ENCODE peak calls at places on chromosomes 6 and 20, in eight cellular contexts. E is CD8-positive, alpha-beta memory T cell; V is HT-29; C is CD8-positive, alpha-beta T cell; K is HuH-7.5; P is cardiac fibroblast; Z is HFF-Myc; T is ELF-1. W is an unnamed sample.

GRCh38 chr20:22684763-22685443 is 100.5 kb upstream of the FOXA2 start:
- DNase-seq in E (no peak), V (no peak), C (no peak), K (no peak), P (peak), Z (no peak), T (peak), W (no peak)

GRCh38 chr20:4026093-4026601 is 10.8 kb upstream of the RNF24 start:
- DNase-seq in E (no peak), V (peak), C (no peak), K (peak), P (peak), Z (peak), T (peak), W (peak)

GRCh38 chr20:50224052-50224451 is 33.4 kb downstream of the CEBPB start:
- DNase-seq in E (no peak), V (no peak), C (no peak), K (no peak), P (no peak), Z (no peak), T (no peak), W (no peak)

GRCh38 chr6:131858765-131859490 is 51.1 kb downstream of the ENPP1 start:
- DNase-seq in E (no peak), V (no peak), C (no peak), K (no peak), P (peak), Z (peak), T (no peak), W (no peak)

GRCh38 chr20:47691632-47692031 is 93.6 kb downstream of the SULF2 start:
- DNase-seq in E (no peak), V (no peak), C (no peak), K (no peak), P (peak), Z (no peak), T (no peak), W (no peak)

GRCh38 chr6:15062311-15063252 is 183.3 kb upstream of the JARID2 start:
- DNase-seq in E (no peak), V (no peak), C (no peak), K (no peak), P (peak), Z (no peak), T (no peak), W (no peak)

GRCh38 chr6:139381216-139381615 is 6.8 kb upstream of the CITED2 start:
- DNase-seq in E (no peak), V (no peak), C (no peak), K (no peak), P (no peak), Z (no peak), T (no peak), W (no peak)

GRCh38 chr20:62550087-62550565 is 74.3 kb upstream of the GATA5 start:
- DNase-seq in E (no peak), V (no peak), C (no peak), K (no peak), P (no peak), Z (no peak), T (no peak), W (no peak)

GRCh38 chr20:46188866-46189265 is 70.8 kb downstream of the CD40 start:
- DNase-seq in E (no peak), V (no peak), C (no peak), K (no peak), P (no peak), Z (no peak), T (no peak), W (peak)

GRCh38 chr6:23537828-23538227 is 588.2 kb upstream of the NRSN1 start:
- DNase-seq in E (no peak), V (no peak), C (no peak), K (no peak), P (no peak), Z (no peak), T (no peak), W (no peak)

GRCh38 chr6:147586044-147586443 is 77.6 kb downstream of the SAMD5 start:
- DNase-seq in E (no peak), V (no peak), C (no peak), K (no peak), P (no peak), Z (no peak), T (no peak), W (peak)

GRCh38 chr20:37179671-37180524 is 550 bp upstream of the MROH8 start:
- DNase-seq in E (no peak), V (peak), C (no peak), K (no peak), P (peak), Z (no peak), T (no peak), W (no peak)

GRCh38 chr6:28607990-28608389 is 82.3 kb downstream of the GPX5 start:
- DNase-seq in E (no peak), V (no peak), C (no peak), K (no peak), P (no peak), Z (no peak), T (no peak), W (no peak)